ENCODE peak calls at places on chromosomes 16 and 17, in five cellular contexts. One of them, this sample, is unnamed.

GRCh38 chr17:62882284-62882683 is 74.2 kb upstream of the MARCHF10 start:
- DNase-seq in NCI-H446 treated with DMSO at 0.1 percent for 48 hours: no peak
- DNase-seq in uterus: no peak
- DNase-seq in T follicular helper cell: no peak
- DNase-seq in stimulated activated CD4-positive, alpha-beta T cell treated with anti-CD3 and anti-CD28 coated beads, Interleukin-4, amount 100 ng/mL, for 24 hours: no peak
- DNase-seq in this sample: no peak

GRCh38 chr16:727291-727977 is 528 bp downstream of the HAGHL start:
- DNase-seq in T follicular helper cell: no peak
- DNase-seq in stimulated activated CD4-positive, alpha-beta T cell treated with anti-CD3 and anti-CD28 coated beads, Interleukin-4, amount 100 ng/mL, for 24 hours: no peak
- DNase-seq in uterus: no peak
- DNase-seq in NCI-H446 treated with DMSO at 0.1 percent for 48 hours: no peak
- DNase-seq in this sample: no peak

GRCh38 chr16:89842471-89843408 is 14.5 kb downstream of the SPIRE2 start:
- DNase-seq in T follicular helper cell: no peak
- DNase-seq in uterus: no peak
- DNase-seq in NCI-H446 treated with DMSO at 0.1 percent for 48 hours: no peak
- DNase-seq in stimulated activated CD4-positive, alpha-beta T cell treated with anti-CD3 and anti-CD28 coated beads, Interleukin-4, amount 100 ng/mL, for 24 hours: no peak
- DNase-seq in this sample: peak

GRCh38 chr17:39150795-39151679 is at the start of gene PLXDC1:
- DNase-seq in T follicular helper cell: no peak
- DNase-seq in stimulated activated CD4-positive, alpha-beta T cell treated with anti-CD3 and anti-CD28 coated beads, Interleukin-4, amount 100 ng/mL, for 24 hours: no peak
- DNase-seq in NCI-H446 treated with DMSO at 0.1 percent for 48 hours: no peak
- DNase-seq in uterus: no peak
- DNase-seq in this sample: no peak

GRCh38 chr17:50198026-50198669 is 3.3 kb downstream of the COL1A1 start:
- DNase-seq in stimulated activated CD4-positive, alpha-beta T cell treated with anti-CD3 and anti-CD28 coated beads, Interleukin-4, amount 100 ng/mL, for 24 hours: peak
- DNase-seq in T follicular helper cell: peak
- DNase-seq in NCI-H446 treated with DMSO at 0.1 percent for 48 hours: peak
- DNase-seq in uterus: peak
- DNase-seq in this sample: no peak

GRCh38 chr16:81004646-81005353 is 1.9 kb downstream of the CMC2 start:
- DNase-seq in T follicular helper cell: no peak
- DNase-seq in NCI-H446 treated with DMSO at 0.1 percent for 48 hours: peak
- DNase-seq in uterus: peak
- DNase-seq in stimulated activated CD4-positive, alpha-beta T cell treated with anti-CD3 and anti-CD28 coated beads, Interleukin-4, amount 100 ng/mL, for 24 hours: peak
- DNase-seq in this sample: peak

GRCh38 chr16:51062039-51062438 is 89.0 kb downstream of the SALL1 start:
- DNase-seq in NCI-H446 treated with DMSO at 0.1 percent for 48 hours: no peak
- DNase-seq in stimulated activated CD4-positive, alpha-beta T cell treated with anti-CD3 and anti-CD28 coated beads, Interleukin-4, amount 100 ng/mL, for 24 hours: no peak
- DNase-seq in T follicular helper cell: no peak
- DNase-seq in uterus: no peak
- DNase-seq in this sample: no peak

GRCh38 chr17:63550816-63551639 is 751 bp downstream of the DCAF7 start:
- DNase-seq in stimulated activated CD4-positive, alpha-beta T cell treated with anti-CD3 and anti-CD28 coated beads, Interleukin-4, amount 100 ng/mL, for 24 hours: peak
- DNase-seq in T follicular helper cell: no peak
- DNase-seq in uterus: no peak
- DNase-seq in NCI-H446 treated with DMSO at 0.1 percent for 48 hours: peak
- DNase-seq in this sample: peak

GRCh38 chr17:57895382-57896060 is 45.7 kb upstream of the MRPS23 start:
- DNase-seq in stimulated activated CD4-positive, alpha-beta T cell treated with anti-CD3 and anti-CD28 coated beads, Interleukin-4, amount 100 ng/mL, for 24 hours: no peak
- DNase-seq in T follicular helper cell: no peak
- DNase-seq in NCI-H446 treated with DMSO at 0.1 percent for 48 hours: no peak
- DNase-seq in uterus: peak
- DNase-seq in this sample: no peak

GRCh38 chr16:80518436-80518835 is 22.4 kb upstream of the DYNLRB2 start:
- DNase-seq in T follicular helper cell: peak
- DNase-seq in stimulated activated CD4-positive, alpha-beta T cell treated with anti-CD3 and anti-CD28 coated beads, Interleukin-4, amount 100 ng/mL, for 24 hours: peak
- DNase-seq in uterus: no peak
- DNase-seq in NCI-H446 treated with DMSO at 0.1 percent for 48 hours: no peak
- DNase-seq in this sample: no peak

GRCh38 chr16:3681206-3681605 is 26.7 kb downstream of the DNASE1 start:
- DNase-seq in stimulated activated CD4-positive, alpha-beta T cell treated with anti-CD3 and anti-CD28 coated beads, Interleukin-4, amount 100 ng/mL, for 24 hours: no peak
- DNase-seq in T follicular helper cell: no peak
- DNase-seq in uterus: no peak
- DNase-seq in NCI-H446 treated with DMSO at 0.1 percent for 48 hours: no peak
- DNase-seq in this sample: no peak

GRCh38 chr17:7237761-7238417 is 1.4 kb downstream of the PHF23 start:
- DNase-seq in NCI-H446 treated with DMSO at 0.1 percent for 48 hours: no peak
- DNase-seq in uterus: peak
- DNase-seq in stimulated activated CD4-positive, alpha-beta T cell treated with anti-CD3 and anti-CD28 coated beads, Interleukin-4, amount 100 ng/mL, for 24 hours: peak
- DNase-seq in T follicular helper cell: peak
- DNase-seq in this sample: peak

GRCh38 chr16:87474566-87474996 is 18.2 kb downstream of the ZCCHC14 start:
- DNase-seq in uterus: no peak
- DNase-seq in NCI-H446 treated with DMSO at 0.1 percent for 48 hours: no peak
- DNase-seq in stimulated activated CD4-positive, alpha-beta T cell treated with anti-CD3 and anti-CD28 coated beads, Interleukin-4, amount 100 ng/mL, for 24 hours: no peak
- DNase-seq in T follicular helper cell: no peak
- DNase-seq in this sample: no peak

GRCh38 chr17:47634870-47635269 is 14.8 kb upstream of the KPNB1 start:
- DNase-seq in T follicular helper cell: no peak
- DNase-seq in uterus: no peak
- DNase-seq in stimulated activated CD4-positive, alpha-beta T cell treated with anti-CD3 and anti-CD28 coated beads, Interleukin-4, amount 100 ng/mL, for 24 hours: no peak
- DNase-seq in NCI-H446 treated with DMSO at 0.1 percent for 48 hours: no peak
- DNase-seq in this sample: no peak

GRCh38 chr16:50208460-50208931 is 55.4 kb downstream of the TENT4B start:
- DNase-seq in stimulated activated CD4-positive, alpha-beta T cell treated with anti-CD3 and anti-CD28 coated beads, Interleukin-4, amount 100 ng/mL, for 24 hours: no peak
- DNase-seq in uterus: no peak
- DNase-seq in T follicular helper cell: no peak
- DNase-seq in NCI-H446 treated with DMSO at 0.1 percent for 48 hours: no peak
- DNase-seq in this sample: peak

GRCh38 chr16:3986235-3986544 is 105.7 kb upstream of the CREBBP start:
- DNase-seq in stimulated activated CD4-positive, alpha-beta T cell treated with anti-CD3 and anti-CD28 coated beads, Interleukin-4, amount 100 ng/mL, for 24 hours: no peak
- DNase-seq in NCI-H446 treated with DMSO at 0.1 percent for 48 hours: no peak
- DNase-seq in T follicular helper cell: no peak
- DNase-seq in uterus: no peak
- DNase-seq in this sample: no peak

GRCh38 chr17:17034496-17035066 is 7.7 kb upstream of the MPRIP start:
- DNase-seq in stimulated activated CD4-positive, alpha-beta T cell treated with anti-CD3 and anti-CD28 coated beads, Interleukin-4, amount 100 ng/mL, for 24 hours: no peak
- DNase-seq in NCI-H446 treated with DMSO at 0.1 percent for 48 hours: no peak
- DNase-seq in uterus: no peak
- DNase-seq in T follicular helper cell: no peak
- DNase-seq in this sample: no peak